ENCODE peak calls at places on chromosomes 11 and 22, in ten cellular contexts. I is ovary, M is IMR-90, O is heart right ventricle, Y is A549, B is colonic mucosa, S is transverse colon, P is left ventricle myocardium inferior, K is prostate gland, V is heart left ventricle. T is an unnamed sample.
A peak's percentile ranks its signal among the peaks of the same experiment; 100 is the strongest.

GRCh38 chr11:122512688-122513087 is 142.8 kb upstream of the UBASH3B start:
- DNase-seq in K (no peak), B (no peak), M (no peak), S (no peak), V (no peak), I (no peak), Y (no peak), P (no peak), O (no peak), T (no peak)

GRCh38 chr11:128552783-128553661 is 34.3 kb downstream of the ETS1 start:
- DNase-seq in P (no peak), S (peak; percentile 37), I (no peak), O (no peak), Y (no peak), V (no peak), B (no peak), K (no peak), M (peak; percentile 87), T (no peak)

GRCh38 chr11:104332110-104332509 is 168.2 kb upstream of the PDGFD start:
- DNase-seq in B (no peak), S (peak; percentile 17), V (no peak), O (no peak), M (no peak), Y (peak; percentile 30), I (no peak), P (no peak), K (no peak), T (peak; percentile 64)

GRCh38 chr22:31295831-31296230 is 3.5 kb upstream of the PIK3IP1 start:
- DNase-seq in Y (no peak), O (no peak), K (no peak), S (no peak), B (no peak), I (no peak), M (peak; percentile 27), V (no peak), P (no peak), T (no peak)

GRCh38 chr22:48719978-48720661 is 1107.6 kb downstream of the BRD1 start:
- DNase-seq in M (no peak), I (no peak), P (peak; percentile 8), Y (no peak), O (no peak), S (no peak), K (no peak), B (no peak), V (no peak), T (no peak)

GRCh38 chr11:95563859-95564258 is 225.7 kb downstream of the FAM76B start:
- DNase-seq in S (no peak), Y (no peak), I (peak; percentile 11), K (no peak), O (no peak), V (no peak), M (no peak), B (no peak), P (no peak), T (no peak)

GRCh38 chr11:79019981-79020380 is 420.8 kb downstream of the TENM4 start:
- DNase-seq in Y (no peak), I (no peak), V (no peak), S (no peak), K (no peak), B (no peak), M (no peak), P (no peak), O (no peak), T (no peak)

GRCh38 chr11:14583252-14584105 is 60.1 kb upstream of the PDE3B start:
- DNase-seq in K (no peak), P (peak; percentile 47), Y (no peak), V (no peak), M (no peak), O (peak; percentile 34), S (peak; percentile 42), B (peak; percentile 60), I (no peak), T (no peak)

GRCh38 chr11:32374261-32374711 is 61.1 kb downstream of the WT1 start:
- DNase-seq in P (no peak), B (peak; percentile 64), V (no peak), I (no peak), O (peak; percentile 31), S (peak; percentile 48), M (peak; percentile 15), Y (peak; percentile 66), K (no peak), T (peak; percentile 87)

GRCh38 chr22:28424427-28425080 is 255.1 kb downstream of the TTC28 start:
- DNase-seq in K (no peak), V (no peak), Y (peak; percentile 72), O (no peak), M (peak; percentile 85), S (no peak), B (no peak), I (no peak), P (no peak), T (no peak)

GRCh38 chr11:134728186-134728585 is 316.1 kb upstream of the B3GAT1 start:
- DNase-seq in V (no peak), B (no peak), I (no peak), K (no peak), M (no peak), O (no peak), S (no peak), Y (no peak), P (no peak), T (no peak)

GRCh38 chr22:45460288-45461109 is 42.2 kb upstream of the FBLN1 start:
- DNase-seq in O (peak; percentile 76), B (peak; percentile 31), M (peak; percentile 71), K (no peak), Y (no peak), P (peak; percentile 84), S (peak; percentile 36), I (peak; percentile 82), V (peak; percentile 80), T (peak; percentile 66)

GRCh38 chr22:49768961-49769690 is 58.5 kb downstream of the BRD1 start:
- DNase-seq in P (peak; percentile 27), B (no peak), K (no peak), M (peak; percentile 61), V (no peak), I (peak; percentile 78), Y (no peak), S (peak; percentile 7), O (no peak), T (peak; percentile 29)

GRCh38 chr11:821513-822371 is 3.0 kb downstream of the PNPLA2 start:
- DNase-seq in V (no peak), K (no peak), B (no peak), I (no peak), P (no peak), O (no peak), M (no peak), S (no peak), Y (no peak), T (no peak)
- H3K27ac ChIP-seq in V (peak overlapping the region; percentile 95), K (no peak overlapping the region), B (peak overlapping the region; percentile 98), I (no peak overlapping the region), P (peak overlapping the region; percentile 99), O (no peak overlapping the region), M (no peak overlapping the region), S (peak overlapping the region; percentile 100), Y (peak overlapping the region; percentile 63), T (no peak overlapping the region)

GRCh38 chr22:21098099-21098671 is 52.4 kb downstream of the LRRC74B start:
- DNase-seq in M (no peak), P (no peak), K (no peak), V (no peak), I (no peak), O (no peak), Y (peak; percentile 37), S (no peak), B (no peak), T (no peak)
- TF ChIP-seq CTCF in M (no peak), P (no peak), K (no peak), V (no peak), I (no peak), O (no peak), Y (no peak), S (no peak), B (no peak), T (no peak)

DNA sequence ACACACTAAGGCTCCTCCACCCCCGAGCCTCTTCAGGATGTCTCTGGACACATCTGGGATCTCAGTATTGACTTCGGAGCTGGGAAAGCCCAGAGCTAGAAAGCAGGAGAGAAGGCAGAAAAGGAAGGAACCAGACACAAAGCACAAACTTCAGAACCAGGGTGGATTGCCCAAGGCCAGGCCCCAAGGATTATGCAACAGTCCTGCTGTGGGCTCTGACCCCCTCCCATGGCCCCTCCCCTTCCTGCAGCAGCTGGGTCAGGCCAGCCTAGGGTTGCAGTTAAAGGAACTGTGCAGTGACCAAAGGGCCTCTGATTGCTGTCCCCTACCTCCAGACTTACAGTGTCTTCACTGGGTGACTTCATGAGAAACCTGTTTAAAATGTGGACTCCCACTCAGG is 5.3 kb downstream of the KCNE3 start:
- DNase-seq in M (no peak), S (peak; percentile 61), B (peak; percentile 69), I (peak; percentile 85), P (peak; percentile 84), K (no peak), V (peak; percentile 76), Y (no peak), O (peak; percentile 70), T (peak; percentile 74)
- H3K4me3 ChIP-seq in M (peak overlapping the region; percentile 18), S (no peak overlapping the region), B (no peak overlapping the region), I (no peak overlapping the region), P (peak overlapping the region; percentile 52), K (no peak overlapping the region), V (no peak overlapping the region), Y (no peak overlapping the region), O (peak overlapping the region; percentile 39), T (no peak overlapping the region)

GRCh38 chr11:61764606-61765260 is 12.3 kb downstream of the MYRF start:
- DNase-seq in K (no peak), P (no peak), I (peak; percentile 86), O (no peak), Y (no peak), S (no peak), M (no peak), V (no peak), B (no peak), T (peak; percentile 62)
- H3K27ac ChIP-seq in K (no peak overlapping the region), P (no peak overlapping the region), I (peak overlapping the region; percentile 26), O (no peak overlapping the region), Y (no peak overlapping the region), S (no peak overlapping the region), M (no peak overlapping the region), V (no peak overlapping the region), B (no peak overlapping the region), T (peak overlapping the region; percentile 24)

GRCh38 chr22:25334091-25334490 is 114.7 kb downstream of the CRYBB2 start:
- DNase-seq in O (peak; percentile 48), Y (peak; percentile 19), P (peak; percentile 28), I (no peak), K (peak; percentile 38), S (peak; percentile 64), V (no peak), M (peak; percentile 16), B (peak; percentile 71), T (peak; percentile 86)
- TF ChIP-seq CTCF in O (peak; percentile 57), Y (no peak), P (peak; percentile 55), I (no peak), K (no peak), S (peak; percentile 45), V (peak; percentile 41), M (peak; percentile 48), B (peak; percentile 54), T (peak; percentile 46)